ENCODE peak calls at places on chromosome X, in five cellular contexts. H is lower lobe of right lung; K is activated naive CD8-positive, alpha-beta T cell treated with anti-CD3 and anti-CD28 coated beads, Interleukin-2, amount 50 U/mL, for 24 hours; S is HEK293T; W is WTC11. P is an unnamed sample.

GRCh38 chrX:16771483-16772398 is 14.5 kb upstream of the TXLNG start:
- DNase-seq in H (no peak), K (no peak), S (peak), W (peak), P (no peak)

GRCh38 chrX:14354541-14354940 is 174.8 kb upstream of the GLRA2 start:
- DNase-seq in H (no peak), K (no peak), S (no peak), W (no peak), P (no peak)

GRCh38 chrX:1592128-1592862 is 891 bp downstream of the AKAP17A start:
- DNase-seq in H (no peak), K (peak), S (no peak), W (peak), P (no peak)

GRCh38 chrX:4379071-4379470 is 665.6 kb upstream of the PRKX start:
- DNase-seq in H (no peak), K (no peak), S (no peak), W (no peak), P (no peak)

GRCh38 chrX:63350979-63351616 is at the start of gene SPIN4:
- DNase-seq in H (peak), K (peak), S (peak), W (peak), P (peak)

GRCh38 chrX:118973389-118974087 is 880 bp upstream of the LONRF3 start:
- DNase-seq in H (peak), K (no peak), S (no peak), W (no peak), P (no peak)

GRCh38 chrX:133776072-133776471 is 209.3 kb downstream of the GPC3 start:
- DNase-seq in H (peak), K (peak), S (peak), W (peak), P (no peak)

GRCh38 chrX:40100141-40100536 is 2.4 kb upstream of the BCOR start:
- DNase-seq in H (peak), K (no peak), S (no peak), W (no peak), P (no peak)

GRCh38 chrX:9501362-9501761 is 36.5 kb downstream of the TBL1X start:
- DNase-seq in H (no peak), K (no peak), S (no peak), W (peak), P (no peak)

GRCh38 chrX:150544835-150545790 is 23.3 kb upstream of the MTM1 start:
- DNase-seq in H (no peak), K (no peak), S (no peak), W (no peak), P (no peak)

P was measured in activated CD8-positive, alpha-beta memory T cell treated with anti-CD3 and anti-CD28 coated beads for 1 hour.